ENCODE peak calls at places on chromosome 9, in eight cellular contexts. P, V, M, K, O, X, B and S are unnamed samples.

GRCh38 chr9:89676281-89676680 is 71.5 kb downstream of the GADD45G start:
- DNase-seq in V (no peak), M (no peak), O (no peak), B (no peak), K (peak; percentile 99), P (peak; percentile 97), X (no peak), S (no peak)

GRCh38 chr9:112970939-112971338 is 41.1 kb downstream of the ZNF883 start:
- DNase-seq in V (no peak), M (no peak), B (no peak), K (peak; percentile 0), X (no peak), P (no peak), O (peak; percentile 9), S (peak; percentile 6)

GRCh38 chr9:127177682-127178265 is 55.3 kb upstream of the ANGPTL2 start:
- DNase-seq in B (no peak), K (no peak), P (peak; percentile 9), X (no peak), O (no peak), V (no peak), M (no peak), S (no peak)

GRCh38 chr9:115883467-115884329 is 269.9 kb upstream of the PAPPA start:
- DNase-seq in M (peak; percentile 44), K (peak; percentile 67), P (peak; percentile 39), V (no peak), X (no peak), B (no peak), O (peak; percentile 23), S (peak; percentile 11)

GRCh38 chr9:82987790-82988189 is 75.2 kb downstream of the RASEF start:
- DNase-seq in M (no peak), B (no peak), X (no peak), P (no peak), K (no peak), O (no peak), V (no peak), S (no peak)

GRCh38 chr9:136047775-136048559 is 47.1 kb downstream of the NACC2 start:
- DNase-seq in X (peak; percentile 22), P (no peak), K (no peak), B (no peak), V (peak; percentile 82), M (no peak), O (no peak), S (no peak)

GRCh38 chr9:131633491-131634031 is 88.2 kb downstream of the PRRT1B start:
- DNase-seq in K (no peak), P (no peak), M (no peak), X (no peak), B (no peak), V (no peak), O (no peak), S (no peak)

GRCh38 chr9:13529321-13530104 is 250.0 kb upstream of the MPDZ start:
- DNase-seq in P (no peak), M (no peak), O (no peak), K (peak; percentile 42), B (no peak), X (no peak), V (no peak), S (no peak)

GRCh38 chr9:111036068-111036789 is 2.0 kb downstream of the LPAR1 start:
- DNase-seq in V (peak; percentile 86), M (no peak), K (no peak), P (peak; percentile 66), O (peak; percentile 61), B (no peak), X (no peak), S (peak; percentile 62)

GRCh38 chr9:25716220-25716872 is 38.1 kb upstream of the TUSC1 start:
- DNase-seq in O (peak; percentile 60), K (peak; percentile 87), M (peak; percentile 49), V (no peak), B (no peak), P (peak; percentile 55), X (no peak), S (no peak)

GRCh38 chr9:5628183-5628529 is 751 bp upstream of the RIC1 start:
- DNase-seq in X (no peak), B (no peak), M (no peak), P (no peak), K (no peak), O (no peak), V (no peak), S (no peak)

GRCh38 chr9:97386733-97387503 is 25.0 kb upstream of the TDRD7 start:
- DNase-seq in V (peak; percentile 89), O (peak; percentile 87), M (peak; percentile 28), P (peak; percentile 73), B (peak; percentile 36), X (peak; percentile 72), K (peak; percentile 45), S (peak; percentile 39)

GRCh38 chr9:68794898-68795297 is 89.9 kb downstream of the PIP5K1B start:
- DNase-seq in B (no peak), K (no peak), M (peak; percentile 41), O (no peak), X (no peak), P (no peak), V (no peak), S (no peak)

GRCh38 chr9:110967196-110967595 is 71.1 kb downstream of the LPAR1 start:
- DNase-seq in O (no peak), K (no peak), M (no peak), B (no peak), V (no peak), P (no peak), X (no peak), S (no peak)

GRCh38 chr9:106862946-106863740 is at the start of gene ZNF462:
- DNase-seq in O (peak; percentile 22), V (peak; percentile 83), B (no peak), K (peak; percentile 65), P (no peak), M (peak; percentile 71), X (peak; percentile 31), S (no peak)